ENCODE peak calls at places on chromosomes 11 and 22, in eight cellular contexts. F is Peyer's patch; W is CD8-positive, alpha-beta memory T cell; C is esophagus squamous epithelium; G is left ventricle myocardium inferior; O is K562; B is fibroblast of lung; E is uterus. Q is an unnamed sample. For H3K4me1, the result is how much of the 10 kb centered on the place peaks cover.

GRCh38 chr11:31959711-31960110 is 131.2 kb upstream of the RCN1 start:
- DNase-seq in F (no peak), W (no peak), C (no peak), G (no peak), O (no peak), B (no peak), E (no peak), Q (no peak)

GRCh38 chr22:17997456-17997855 is 26.9 kb downstream of the MICAL3 start:
- DNase-seq in F (no peak), W (no peak), C (no peak), G (no peak), O (no peak), B (no peak), E (no peak), Q (no peak)

GRCh38 chr11:74437441-74437840 is 29.9 kb downstream of the KCNE3 start:
- DNase-seq in F (no peak), W (no peak), C (no peak), G (no peak), O (peak), B (no peak), E (no peak), Q (no peak)

GRCh38 chr11:26676641-26677040 is 45.2 kb downstream of the SLC5A12 start:
- DNase-seq in F (no peak), W (no peak), C (no peak), G (no peak), O (no peak), B (no peak), E (no peak), Q (no peak)

GRCh38 chr11:75330279-75330678 is 21.2 kb downstream of the ARRB1 start:
- DNase-seq in F (no peak), W (no peak), C (no peak), G (no peak), O (peak), B (peak), E (no peak), Q (no peak)

GRCh38 chr22:50136431-50137047 is 34.0 kb upstream of the PANX2 start:
- DNase-seq in F (no peak), W (no peak), C (no peak), G (no peak), O (no peak), B (peak), E (no peak), Q (no peak)

GRCh38 chr11:86262387-86262786 is 17.8 kb downstream of the EED start:
- DNase-seq in F (no peak), W (no peak), C (no peak), G (no peak), O (no peak), B (no peak), E (no peak), Q (no peak)

GRCh38 chr22:36079041-36079440 is 50.4 kb upstream of the RBFOX2 start:
- DNase-seq in F (no peak), W (no peak), C (no peak), G (no peak), O (no peak), B (no peak), E (no peak), Q (no peak)

GRCh38 chr11:27717801-27718229 is 17.6 kb upstream of the BDNF start:
- DNase-seq in F (no peak), W (no peak), C (no peak), G (no peak), O (no peak), B (peak), E (no peak), Q (no peak)

GRCh38 chr22:42078469-42079318 is 806 bp upstream of the SMDT1 start:
- DNase-seq in F (no peak), W (no peak), C (no peak), G (no peak), O (no peak), B (peak), E (no peak), Q (no peak)

GRCh38 chr11:7439921-7440320 is 45.4 kb upstream of the OLFML1 start:
- DNase-seq in F (no peak), W (no peak), C (no peak), G (no peak), O (no peak), B (no peak), E (no peak), Q (no peak)

GRCh38 chr11:8229299-8230177 is 34.1 kb downstream of the LMO1 start:
- DNase-seq in F (no peak), W (no peak), C (no peak), G (peak), O (no peak), B (peak), E (no peak), Q (no peak)

GRCh38 chr22:17961443-17961729 is 63.0 kb downstream of the MICAL3 start:
- DNase-seq in F (no peak), W (no peak), C (no peak), G (no peak), O (no peak), B (no peak), E (no peak), Q (no peak)

GRCh38 chr22:32717337-32718240 is 83.9 kb upstream of the TIMP3 start:
- DNase-seq in F (no peak), W (no peak), C (no peak), G (peak), O (no peak), B (peak), E (peak), Q (no peak)

GRCh38 chr11:75639752-75640151 is 29.1 kb downstream of the MAP6 start:
- DNase-seq in F (peak), W (no peak), C (no peak), G (peak), O (peak), B (peak), E (peak), Q (no peak)

GRCh38 chr11:131217313-131218297 is 152.8 kb upstream of the NTM start:
- DNase-seq in F (no peak), W (no peak), C (no peak), G (no peak), O (no peak), B (peak), E (no peak), Q (no peak)

GRCh38 chr22:24976442-24977218 is 24.1 kb downstream of the KIAA1671 start:
- DNase-seq in F (no peak), W (no peak), C (no peak), G (no peak), O (no peak), B (no peak), E (no peak), Q (no peak)

GRCh38 chr11:130637566-130637965 is 189.1 kb downstream of the ADAMTS15 start:
- DNase-seq in F (no peak), W (no peak), C (no peak), G (no peak), O (no peak), B (no peak), E (no peak), Q (no peak)

GRCh38 chr11:44970293-44970692 is 19.6 kb upstream of the TP53I11 start:
- DNase-seq in F (no peak), W (no peak), C (no peak), G (no peak), O (no peak), B (no peak), E (no peak), Q (no peak)

GRCh38 chr22:46958649-46959048 is 196.2 kb downstream of the TBC1D22A start:
- DNase-seq in F (no peak), W (no peak), C (no peak), G (no peak), O (no peak), B (no peak), E (no peak), Q (no peak)

GRCh38 chr11:120576606-120577005 is 65.1 kb downstream of the GRIK4 start:
- DNase-seq in F (no peak), W (no peak), C (no peak), G (no peak), O (no peak), B (no peak), E (no peak), Q (no peak)

GRCh38 chr11:17851697-17852096 is 117.1 kb downstream of the KCNC1 start:
- DNase-seq in F (no peak), W (no peak), C (no peak), G (no peak), O (no peak), B (no peak), E (no peak), Q (no peak)

GRCh38 chr11:91859666-91860065 is 365.0 kb upstream of the FAT3 start:
- DNase-seq in F (no peak), W (no peak), C (no peak), G (no peak), O (no peak), B (no peak), E (no peak), Q (no peak)

GRCh38 chr11:130728185-130729160 is 187.8 kb downstream of the SNX19 start:
- DNase-seq in F (no peak), W (no peak), C (no peak), G (no peak), O (no peak), B (no peak), E (no peak), Q (no peak)

GRCh38 chr11:117435296-117435695 is 107.6 kb downstream of the CEP164 start:
- DNase-seq in F (no peak), W (no peak), C (no peak), G (no peak), O (no peak), B (no peak), E (no peak), Q (no peak)

GRCh38 chr11:123740787-123741158 is 687 bp downstream of the ZNF202 start:
- DNase-seq in F (no peak), W (no peak), C (no peak), G (no peak), O (peak), B (peak), E (no peak), Q (peak)

GRCh38 chr22:20904008-20904979 is 12.9 kb upstream of the CRKL start:
- DNase-seq in F (no peak), W (no peak), C (no peak), G (no peak), O (peak), B (peak), E (peak), Q (no peak)

GRCh38 chr22:28560005-28560742 is 119.5 kb downstream of the TTC28 start:
- DNase-seq in F (no peak), W (no peak), C (no peak), G (no peak), O (peak), B (peak), E (no peak), Q (no peak)

GRCh38 chr22:33593818-33594217 is 326.5 kb downstream of the LARGE1 start:
- DNase-seq in F (no peak), W (no peak), C (no peak), G (no peak), O (no peak), B (no peak), E (no peak), Q (no peak)

GRCh38 chr11:116862101-116862637 is 24.7 kb upstream of the APOA1 start:
- DNase-seq in F (no peak), W (no peak), C (no peak), G (no peak), O (no peak), B (no peak), E (no peak), Q (no peak)

GRCh38 chr11:68269414-68270081 is 2.2 kb downstream of the C11orf24 start:
- DNase-seq in F (no peak), W (no peak), C (no peak), G (no peak), O (peak), B (peak), E (peak), Q (no peak)

GRCh38 chr11:66957971-66958231 is 282 bp downstream of the PC start:
- DNase-seq in F (no peak), W (no peak), C (no peak), G (no peak), O (no peak), B (no peak), E (no peak), Q (no peak)

GRCh38 chr11:34644669-34645406 is 23.9 kb downstream of the EHF start:
- DNase-seq in F (no peak), W (no peak), C (no peak), G (no peak), O (no peak), B (peak), E (no peak), Q (no peak)

GRCh38 chr11:57932105-57932504 is 91.6 kb upstream of the OR9Q1 start:
- DNase-seq in F (no peak), W (no peak), C (no peak), G (no peak), O (no peak), B (no peak), E (no peak), Q (no peak)

GRCh38 chr22:35567214-35567792 is 26.7 kb downstream of the RASD2 start:
- DNase-seq in F (no peak), W (no peak), C (no peak), G (no peak), O (no peak), B (no peak), E (no peak), Q (no peak)

GRCh38 chr11:65619281-65619928 is 3.8 kb downstream of the PCNX3 start:
- DNase-seq in F (no peak), W (no peak), C (no peak), G (no peak), O (no peak), B (no peak), E (no peak), Q (no peak)

GRCh38 chr11:103803062-103803461 is 233.4 kb upstream of the DDI1 start:
- DNase-seq in F (no peak), W (no peak), C (no peak), G (no peak), O (no peak), B (no peak), E (no peak), Q (no peak)

GRCh38 chr11:134628426-134628825 is 216.4 kb upstream of the B3GAT1 start:
- DNase-seq in F (no peak), W (no peak), C (no peak), G (no peak), O (no peak), B (no peak), E (no peak), Q (no peak)

GRCh38 chr22:49186293-49186692 is 641.4 kb downstream of the BRD1 start:
- DNase-seq in F (no peak), W (no peak), C (no peak), G (no peak), O (no peak), B (no peak), E (no peak), Q (no peak)

GRCh38 chr11:114171257-114172054 is 111.9 kb downstream of the ZBTB16 start:
- DNase-seq in F (no peak), W (no peak), C (no peak), G (peak), O (no peak), B (peak), E (peak), Q (no peak)

GRCh38 chr11:114170226-114170625 is 110.7 kb downstream of the ZBTB16 start:
- DNase-seq in F (no peak), W (no peak), C (no peak), G (no peak), O (no peak), B (no peak), E (no peak), Q (no peak)

GRCh38 chr11:114173836-114174235 is 114.3 kb downstream of the ZBTB16 start:
- DNase-seq in F (no peak), W (no peak), C (no peak), G (no peak), O (no peak), B (no peak), E (no peak), Q (no peak)

GRCh38 chr11:114172871-114173444 is 113.4 kb downstream of the ZBTB16 start:
- DNase-seq in F (no peak), W (no peak), C (no peak), G (peak), O (no peak), B (no peak), E (no peak), Q (peak)

GRCh38 chr11:114172055-114172861 is 112.7 kb downstream of the ZBTB16 start:
- DNase-seq in F (no peak), W (no peak), C (no peak), G (no peak), O (no peak), B (no peak), E (no peak), Q (peak)
- H3K4me3 ChIP-seq in F (no peak), W (peak), C (no peak), G (peak), O (no peak), B (no peak), E (no peak), Q (peak)

GRCh38 chr11:12693075-12693473 is 18.9 kb downstream of the TEAD1 start:
- DNase-seq in F (no peak), W (no peak), C (no peak), G (no peak), O (no peak), B (peak), E (peak), Q (no peak)
- H3K4me1 ChIP-seq in F (under half), W (under half), C (half or more), G (half or more), O (under half), B (half or more), E (under half), Q (under half)

GRCh38 chr11:69496631-69497220 is 15.3 kb downstream of the LINC01488 start:
- DNase-seq in F (no peak), W (no peak), C (no peak), G (peak), O (no peak), B (no peak), E (no peak), Q (no peak)

GRCh38 chr11:69495441-69496201 is 14.2 kb downstream of the LINC01488 start:
- DNase-seq in F (no peak), W (no peak), C (no peak), G (peak), O (no peak), B (no peak), E (no peak), Q (no peak)

GRCh38 chr11:69496202-69496557 is 14.7 kb downstream of the LINC01488 start:
- DNase-seq in F (no peak), W (no peak), C (no peak), G (peak), O (no peak), B (no peak), E (no peak), Q (no peak)

GRCh38 chr11:69498614-69499175 is 17.2 kb downstream of the LINC01488 start:
- DNase-seq in F (no peak), W (no peak), C (no peak), G (no peak), O (no peak), B (no peak), E (no peak), Q (no peak)

DNA sequence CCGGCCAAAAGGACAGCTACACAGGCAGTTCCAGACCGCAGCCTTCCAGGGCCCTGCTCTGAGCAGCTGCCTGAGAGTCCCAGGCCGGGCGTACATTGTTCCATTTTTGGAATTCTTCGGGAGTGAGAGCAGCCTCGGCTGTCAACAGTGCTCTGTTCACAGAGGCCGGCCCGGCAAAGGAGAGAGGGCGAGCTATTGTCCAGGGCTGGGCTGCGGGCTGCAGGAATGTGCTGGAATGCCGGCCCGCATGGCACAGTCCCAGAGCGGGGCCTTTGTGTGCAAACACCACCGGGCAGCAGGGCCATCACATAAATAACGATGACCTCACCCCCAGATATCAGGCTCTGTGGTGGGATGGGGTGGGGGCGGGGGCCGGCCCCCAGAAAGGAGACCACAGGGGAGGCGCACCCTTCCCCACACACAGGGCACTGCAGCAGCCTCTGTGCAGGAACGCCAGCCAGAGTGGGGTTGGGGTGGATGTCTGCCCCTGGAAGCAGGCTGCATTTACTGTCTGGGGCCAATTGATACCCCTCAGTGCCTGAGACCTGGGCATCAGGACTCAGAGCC is 15.8 kb downstream of the LINC01488 start:
- DNase-seq in F (peak), W (no peak), C (no peak), G (peak), O (no peak), B (peak), E (peak), Q (no peak)
- H3K27ac ChIP-seq in F (no peak), W (no peak), C (no peak), G (peak), O (no peak), B (no peak), E (peak), Q (no peak)

DNA sequence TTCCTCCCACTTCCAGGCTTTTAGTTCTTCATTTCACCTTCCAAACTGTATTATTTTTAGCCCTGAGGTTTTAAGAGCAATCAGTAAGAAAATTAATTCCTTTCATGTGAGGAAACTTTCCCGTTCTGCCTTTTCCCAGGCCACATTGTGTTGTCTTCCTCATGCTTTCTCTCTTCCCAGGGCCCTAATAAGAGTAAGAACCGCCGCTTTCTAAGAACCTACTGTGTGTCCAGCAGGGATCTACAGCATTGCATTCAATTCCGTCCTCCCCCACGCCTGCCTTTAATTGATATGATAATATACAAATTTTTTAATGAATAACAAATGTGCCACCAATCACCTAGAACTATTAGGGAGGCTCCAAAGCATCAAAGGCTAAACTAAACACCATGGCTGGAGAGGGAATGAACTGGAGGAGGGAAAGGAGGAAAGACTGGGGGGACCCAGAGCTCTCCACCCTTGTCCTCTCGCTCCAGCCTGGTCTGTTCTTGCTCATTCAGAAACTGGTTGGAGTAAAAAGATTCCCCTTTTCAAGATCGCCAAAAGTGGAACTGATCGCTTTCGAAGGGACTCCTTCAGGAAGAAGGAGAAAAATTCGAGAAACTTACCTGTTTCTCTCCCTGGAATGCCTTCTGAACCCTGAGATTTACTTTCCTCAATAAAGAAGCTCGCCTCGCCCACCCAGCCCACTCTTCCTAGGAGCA is 46.8 kb downstream of the OR4D9 start:
- DNase-seq in F (no peak), W (no peak), C (no peak), G (no peak), O (no peak), B (peak), E (no peak), Q (no peak)
- H3K4me3 ChIP-seq in F (no peak), W (no peak), C (peak), G (peak), O (peak), B (peak), E (no peak), Q (no peak)

DNA sequence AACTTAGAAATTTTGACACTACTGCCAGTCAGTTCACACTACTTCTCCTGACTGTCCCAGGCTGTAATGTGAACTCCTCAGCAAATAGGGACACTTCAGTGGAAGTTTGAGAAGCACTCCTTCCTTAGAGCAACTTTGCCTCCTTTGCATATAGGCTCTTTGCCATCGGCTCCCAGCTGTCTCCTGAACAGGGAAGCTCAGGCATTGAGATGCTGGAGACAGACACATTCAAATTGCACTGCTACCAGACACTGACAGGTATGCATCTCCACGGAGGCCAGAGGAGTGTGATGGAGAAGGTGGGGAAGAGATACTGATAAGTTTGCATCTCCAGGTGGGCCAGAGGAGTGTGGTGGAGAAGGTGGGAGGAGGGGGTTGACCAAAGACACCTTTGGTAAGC is 1.4 kb downstream of the TRAPPC4 start:
- DNase-seq in F (no peak), W (no peak), C (no peak), G (no peak), O (no peak), B (no peak), E (no peak), Q (no peak)
- H3K4me1 ChIP-seq in F (under half), W (half or more), C (half or more), G (half or more), O (under half), B (under half), E (under half), Q (under half)

Q was measured in naive thymus-derived CD4-positive, alpha-beta T cell.